ENCODE peak calls at places on chromosomes 13 and 19, in six cellular contexts. X, Y, Q, B, H and J are unnamed samples.
A peak's percentile ranks its signal among the peaks of the same experiment; 100 is the strongest.

GRCh38 chr19:36331353-36332228 is 47.4 kb downstream of the ZFP14 start:
- DNase-seq in X (peak; percentile 92), Y (peak; percentile 94), Q (peak; percentile 96), B (peak; percentile 67), H (peak; percentile 72), J (peak; percentile 83)

GRCh38 chr13:49953560-49953959 is 17.4 kb upstream of the SPRYD7 start:
- DNase-seq in X (no peak), Y (no peak), Q (no peak), B (no peak), H (no peak), J (no peak)

GRCh38 chr19:47253970-47254369 is 2.4 kb upstream of the CCDC9 start:
- DNase-seq in X (no peak), Y (no peak), Q (no peak), B (no peak), H (no peak), J (no peak)

GRCh38 chr13:34156841-34157365 is 339.0 kb downstream of the RFC3 start:
- DNase-seq in X (peak; percentile 93), Y (peak; percentile 85), Q (peak; percentile 97), B (peak; percentile 30), H (peak; percentile 63), J (peak; percentile 62)

GRCh38 chr13:32316030-32316344 is 679 bp downstream of the BRCA2 start:
- DNase-seq in X (peak; percentile 63), Y (no peak), Q (no peak), B (no peak), H (no peak), J (peak; percentile 48)

GRCh38 chr19:3506384-3507340 is 551 bp downstream of the FZR1 start:
- DNase-seq in X (no peak), Y (peak; percentile 55), Q (no peak), B (peak; percentile 41), H (no peak), J (peak; percentile 58)

GRCh38 chr13:24165746-24166145 is 5.2 kb downstream of the SPATA13 start:
- DNase-seq in X (no peak), Y (peak; percentile 36), Q (peak; percentile 59), B (no peak), H (no peak), J (no peak)

GRCh38 chr19:11423804-11424318 is 4.7 kb upstream of the RGL3 start:
- DNase-seq in X (no peak), Y (no peak), Q (no peak), B (no peak), H (no peak), J (no peak)

GRCh38 chr19:16115309-16116039 is 3.8 kb downstream of the RAB8A start:
- DNase-seq in X (no peak), Y (no peak), Q (no peak), B (no peak), H (no peak), J (no peak)

GRCh38 chr13:30153871-30154426 is 153.4 kb downstream of the KATNAL1 start:
- DNase-seq in X (no peak), Y (peak; percentile 36), Q (no peak), B (no peak), H (no peak), J (no peak)

GRCh38 chr13:113991676-113992179 is 17.9 kb upstream of the C13orf46 start:
- DNase-seq in X (no peak), Y (no peak), Q (no peak), B (no peak), H (no peak), J (no peak)

GRCh38 chr13:111210488-111210887 is 95.4 kb downstream of the ARHGEF7 start:
- DNase-seq in X (no peak), Y (peak; percentile 90), Q (peak; percentile 87), B (no peak), H (peak; percentile 71), J (no peak)

GRCh38 chr13:110697842-110698241 is 8.1 kb downstream of the CARS2 start:
- DNase-seq in X (no peak), Y (no peak), Q (no peak), B (no peak), H (no peak), J (no peak)

GRCh38 chr13:57948884-57949283 is 317.3 kb downstream of the PCDH17 start:
- DNase-seq in X (no peak), Y (no peak), Q (no peak), B (no peak), H (no peak), J (no peak)

GRCh38 chr19:46393456-46394397 is 19.6 kb downstream of the CCDC8 start:
- DNase-seq in X (no peak), Y (no peak), Q (no peak), B (no peak), H (no peak), J (no peak)

GRCh38 chr19:5316138-5316537 is 24.5 kb downstream of the PTPRS start:
- DNase-seq in X (no peak), Y (no peak), Q (no peak), B (no peak), H (no peak), J (no peak)

GRCh38 chr19:4678881-4679379 is 8.8 kb upstream of the MYDGF start:
- DNase-seq in X (no peak), Y (peak; percentile 43), Q (no peak), B (peak; percentile 27), H (no peak), J (no peak)

GRCh38 chr19:51807111-51807701 is 12.2 kb downstream of the FPR3 start:
- DNase-seq in X (no peak), Y (no peak), Q (no peak), B (no peak), H (no peak), J (no peak)

GRCh38 chr19:55132453-55133129 is 15.2 kb upstream of the PPP1R12C start:
- DNase-seq in X (no peak), Y (no peak), Q (no peak), B (no peak), H (no peak), J (peak; percentile 25)

GRCh38 chr13:109235901-109236300 is 550.5 kb downstream of the IRS2 start:
- DNase-seq in X (no peak), Y (no peak), Q (no peak), B (no peak), H (no peak), J (no peak)

GRCh38 chr19:19460761-19461265 is 54.5 kb downstream of the TSSK6 start:
- DNase-seq in X (no peak), Y (peak; percentile 47), Q (no peak), B (peak; percentile 74), H (no peak), J (peak; percentile 63)

GRCh38 chr13:109785141-109785891 is 1.1 kb downstream of the IRS2 start:
- DNase-seq in X (peak; percentile 28), Y (peak; percentile 45), Q (peak; percentile 57), B (peak; percentile 51), H (no peak), J (peak; percentile 40)

GRCh38 chr13:45696610-45697226 is 5.4 kb upstream of the CBY2 start:
- DNase-seq in X (no peak), Y (no peak), Q (peak; percentile 27), B (no peak), H (no peak), J (no peak)

GRCh38 chr19:49539192-49539952 is 11.6 kb downstream of the RCN3 start:
- DNase-seq in X (no peak), Y (no peak), Q (no peak), B (no peak), H (no peak), J (no peak)

GRCh38 chr19:38944981-38945506 is 14.3 kb downstream of the MRPS12 start:
- DNase-seq in X (no peak), Y (no peak), Q (no peak), B (no peak), H (no peak), J (no peak)

GRCh38 chr13:45092668-45093067 is 27.6 kb upstream of the GTF2F2 start:
- DNase-seq in X (no peak), Y (peak; percentile 16), Q (peak; percentile 48), B (no peak), H (no peak), J (no peak)

GRCh38 chr19:54114340-54114826 is 1.1 kb downstream of the TFPT start:
- DNase-seq in X (peak; percentile 36), Y (no peak), Q (peak; percentile 32), B (peak; percentile 62), H (no peak), J (peak; percentile 71)

GRCh38 chr13:105346141-105346766 is 1189.2 kb downstream of the EFNB2 start:
- DNase-seq in X (no peak), Y (peak; percentile 55), Q (peak; percentile 92), B (no peak), H (peak; percentile 44), J (no peak)

GRCh38 chr13:27446986-27447583 is 3.3 kb downstream of the MTIF3 start:
- DNase-seq in X (no peak), Y (no peak), Q (no peak), B (no peak), H (no peak), J (peak; percentile 31)

GRCh38 chr13:78398743-78399410 is 204.5 kb downstream of the POU4F1 start:
- DNase-seq in X (no peak), Y (no peak), Q (no peak), B (no peak), H (no peak), J (peak; percentile 36)

GRCh38 chr19:17448190-17448967 is at the start of gene TMEM221:
- DNase-seq in X (no peak), Y (peak; percentile 81), Q (no peak), B (peak; percentile 73), H (no peak), J (peak; percentile 84)

GRCh38 chr13:79995334-79995733 is 345.6 kb downstream of the SPRY2 start:
- DNase-seq in X (no peak), Y (no peak), Q (peak; percentile 93), B (no peak), H (no peak), J (no peak)

GRCh38 chr19:42022616-42023015 is 28.6 kb upstream of the ATP1A3 start:
- DNase-seq in X (no peak), Y (no peak), Q (no peak), B (no peak), H (no peak), J (no peak)

GRCh38 chr13:27926644-27927434 is 7.0 kb downstream of the PDX1 start:
- DNase-seq in X (no peak), Y (no peak), Q (no peak), B (peak; percentile 14), H (no peak), J (peak; percentile 44)

GRCh38 chr19:14375582-14376291 is 5.5 kb upstream of the ADGRE5 start:
- DNase-seq in X (no peak), Y (peak; percentile 33), Q (no peak), B (no peak), H (no peak), J (no peak)

GRCh38 chr19:35266149-35266903 is 2.4 kb upstream of the USF2 start:
- DNase-seq in X (no peak), Y (no peak), Q (no peak), B (no peak), H (no peak), J (no peak)